ENCODE peak calls at places on chromosomes 7 and 10, in four cellular contexts. D is AG09309, G is fibroblast of lung, H is sigmoid colon. O is an unnamed sample.

GRCh38 chr10:73889014-73889413 is 14.7 kb upstream of the CAMK2G start:
- DNase-seq in D (peak), G (peak), H (peak), O (peak)

GRCh38 chr10:78457804-78458483 is 424.3 kb downstream of the RPS24 start:
- DNase-seq in D (peak), G (peak), H (peak), O (no peak)

GRCh38 chr7:78178319-78178718 is 379.7 kb downstream of the PHTF2 start:
- DNase-seq in D (peak), G (peak), H (no peak), O (peak)

GRCh38 chr7:103687272-103687671 is 241.3 kb upstream of the SLC26A5 start:
- DNase-seq in D (no peak), G (no peak), H (no peak), O (no peak)

GRCh38 chr10:131570716-131571307 is 259.3 kb upstream of the TCERG1L start:
- DNase-seq in D (no peak), G (no peak), H (no peak), O (no peak)

GRCh38 chr7:103811997-103812396 is 177.5 kb downstream of the RELN start:
- DNase-seq in D (no peak), G (no peak), H (no peak), O (no peak)

GRCh38 chr7:332646-333398 is 42.9 kb downstream of the FOXL3 start:
- DNase-seq in D (no peak), G (peak), H (peak), O (peak)

GRCh38 chr10:119539359-119539651 is 3.2 kb downstream of the RGS10 start:
- DNase-seq in D (no peak), G (no peak), H (peak), O (no peak)

GRCh38 chr7:4820968-4821471 is 40.8 kb downstream of the PAPOLB start:
- DNase-seq in D (no peak), G (no peak), H (peak), O (no peak)

GRCh38 chr10:73975388-73975787 is 22.5 kb upstream of the VCL start:
- DNase-seq in D (no peak), G (no peak), H (no peak), O (no peak)

GRCh38 chr10:47088656-47089354 is 177.6 kb downstream of the PTPN20 start:
- DNase-seq in D (no peak), G (no peak), H (no peak), O (no peak)

GRCh38 chr7:158114056-158114850 is 473.4 kb downstream of the PTPRN2 start:
- DNase-seq in D (no peak), G (no peak), H (no peak), O (no peak)

GRCh38 chr10:5961405-5962100 is 15.8 kb downstream of the IL15RA start:
- DNase-seq in D (no peak), G (no peak), H (peak), O (no peak)

GRCh38 chr10:878895-879294 is 52.6 kb downstream of the LARP4B start:
- DNase-seq in D (no peak), G (peak), H (no peak), O (no peak)

GRCh38 chr10:72126184-72126871 is 38.0 kb upstream of the SPOCK2 start:
- DNase-seq in D (no peak), G (peak), H (no peak), O (peak)

GRCh38 chr10:57925045-57925444 is 342.6 kb downstream of the IPMK start:
- DNase-seq in D (no peak), G (no peak), H (no peak), O (no peak)

GRCh38 chr10:11153766-11154165 is 136.1 kb downstream of the CELF2 start:
- DNase-seq in D (no peak), G (no peak), H (no peak), O (no peak)

GRCh38 chr7:786472-787255 is 45.6 kb upstream of the SUN1 start:
- DNase-seq in D (no peak), G (peak), H (peak), O (peak)

GRCh38 chr10:90865400-90865799 is 6.4 kb upstream of the RPP30 start:
- DNase-seq in D (no peak), G (peak), H (no peak), O (peak)
- TF ChIP-seq CTCF in D (peak), G (peak), H (no peak), O (peak)

GRCh38 chr7:35599642-35600041 is 95.3 kb downstream of the HERPUD2 start:
- DNase-seq in D (no peak), G (no peak), H (no peak), O (no peak)

GRCh38 chr7:35588647-35589046 is 106.3 kb downstream of the HERPUD2 start:
- DNase-seq in D (no peak), G (no peak), H (no peak), O (no peak)

GRCh38 chr7:35596061-35596460 is 98.9 kb downstream of the HERPUD2 start:
- DNase-seq in D (no peak), G (peak), H (no peak), O (peak)

GRCh38 chr7:35599061-35599460 is 95.9 kb downstream of the HERPUD2 start:
- DNase-seq in D (no peak), G (no peak), H (no peak), O (no peak)

DNA sequence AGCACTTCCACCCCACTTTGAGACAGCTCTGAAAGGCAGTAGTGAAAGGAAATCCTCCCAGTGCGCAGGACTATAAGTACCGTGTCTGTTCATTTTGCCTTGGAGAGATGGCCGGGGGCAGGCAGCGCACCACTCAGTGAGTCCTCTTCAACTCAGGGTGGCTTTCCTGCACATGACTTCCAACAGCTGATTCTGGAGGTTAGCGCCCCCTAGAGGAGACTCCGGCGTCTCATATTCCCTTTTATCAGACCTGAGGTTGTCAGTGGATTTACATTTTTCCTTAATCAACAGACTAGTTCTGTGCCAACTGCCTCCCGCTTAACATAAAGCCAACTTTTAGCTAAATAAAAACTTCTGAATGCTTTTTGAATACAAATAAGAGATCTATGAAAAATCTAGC is 101.0 kb downstream of the HERPUD2 start:
- DNase-seq in D (no peak), G (no peak), H (no peak), O (peak)
- TF ChIP-seq CTCF in D (peak), G (peak), H (no peak), O (peak)

GRCh38 chr10:88991900-88992237 is 1.3 kb downstream of the FAS start:
- DNase-seq in D (no peak), G (no peak), H (no peak), O (no peak)

GRCh38 chr10:88991161-88991899 is 732 bp downstream of the FAS start:
- DNase-seq in D (no peak), G (peak), H (peak), O (peak)

GRCh38 chr10:88989824-88990527 is 622 bp upstream of the FAS start:
- DNase-seq in D (peak), G (peak), H (peak), O (peak)

GRCh38 chr10:88989423-88989822 is 1.2 kb upstream of the FAS start:
- DNase-seq in D (no peak), G (no peak), H (no peak), O (no peak)

DNA sequence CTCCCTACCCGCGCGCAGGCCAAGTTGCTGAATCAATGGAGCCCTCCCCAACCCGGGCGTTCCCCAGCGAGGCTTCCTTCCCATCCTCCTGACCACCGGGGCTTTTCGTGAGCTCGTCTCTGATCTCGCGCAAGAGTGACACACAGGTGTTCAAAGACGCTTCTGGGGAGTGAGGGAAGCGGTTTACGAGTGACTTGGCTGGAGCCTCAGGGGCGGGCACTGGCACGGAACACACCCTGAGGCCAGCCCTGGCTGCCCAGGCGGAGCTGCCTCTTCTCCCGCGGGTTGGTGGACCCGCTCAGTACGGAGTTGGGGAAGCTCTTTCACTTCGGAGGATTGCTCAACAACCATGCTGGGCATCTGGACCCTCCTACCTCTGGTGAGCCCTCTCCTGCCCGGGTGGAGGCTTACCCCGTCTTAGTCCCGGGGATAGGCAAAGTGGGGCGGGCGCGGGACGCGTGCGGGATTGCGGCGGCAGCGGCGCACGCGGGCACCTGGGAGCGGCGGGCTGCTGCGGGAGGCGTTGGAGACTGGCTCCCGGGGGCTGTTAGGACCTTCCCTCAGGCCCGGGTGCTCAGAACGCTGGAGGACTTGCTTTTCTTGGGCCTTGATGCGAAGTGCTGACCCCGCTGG is at the start of gene FAS:
- DNase-seq in D (no peak), G (peak), H (peak), O (peak)
- TF ChIP-seq CTCF in D (no peak), G (no peak), H (no peak), O (no peak)

GRCh38 chr10:9294132-9294663 is 1239.7 kb downstream of the GATA3 start:
- DNase-seq in D (no peak), G (no peak), H (no peak), O (no peak)
- TF ChIP-seq CTCF in D (no peak), G (no peak), H (no peak), O (no peak)

GRCh38 chr7:137169282-137169698 is 174.2 kb downstream of the PTN start:
- DNase-seq in D (peak), G (peak), H (peak), O (peak)
- TF ChIP-seq CTCF in D (peak), G (peak), H (peak), O (peak)

DNA sequence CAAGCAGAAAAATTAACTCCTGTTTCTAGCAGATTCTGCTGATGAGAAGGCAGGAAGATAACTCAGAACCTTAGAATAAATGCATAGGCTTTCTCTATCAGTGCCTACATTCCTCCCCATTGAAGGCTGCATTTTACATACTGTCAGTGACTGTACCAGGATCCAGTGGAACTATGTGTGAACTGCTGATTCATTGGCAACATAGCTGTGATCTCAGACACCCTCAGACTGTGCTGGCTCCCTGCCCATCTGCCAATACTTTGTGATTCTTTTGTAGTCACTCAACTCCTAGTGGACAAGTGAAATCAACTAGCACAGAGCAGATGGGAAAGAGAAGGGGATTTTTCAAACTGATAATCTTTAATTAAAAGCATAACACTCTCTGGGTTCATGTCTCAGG is 375.8 kb downstream of the MDFIC start:
- DNase-seq in D (no peak), G (peak), H (no peak), O (peak)
- TF ChIP-seq CTCF in D (no peak), G (no peak), H (no peak), O (no peak)

GRCh38 chr10:61792921-61793320 is 108.6 kb upstream of the ARID5B start:
- DNase-seq in D (no peak), G (no peak), H (no peak), O (no peak)

GRCh38 chr10:61795147-61795546 is 106.4 kb upstream of the ARID5B start:
- DNase-seq in D (no peak), G (no peak), H (no peak), O (no peak)

GRCh38 chr10:61793760-61794713 is 107.5 kb upstream of the ARID5B start:
- DNase-seq in D (no peak), G (peak), H (no peak), O (no peak)

GRCh38 chr10:61796785-61797184 is 104.7 kb upstream of the ARID5B start:
- DNase-seq in D (no peak), G (no peak), H (no peak), O (no peak)

DNA sequence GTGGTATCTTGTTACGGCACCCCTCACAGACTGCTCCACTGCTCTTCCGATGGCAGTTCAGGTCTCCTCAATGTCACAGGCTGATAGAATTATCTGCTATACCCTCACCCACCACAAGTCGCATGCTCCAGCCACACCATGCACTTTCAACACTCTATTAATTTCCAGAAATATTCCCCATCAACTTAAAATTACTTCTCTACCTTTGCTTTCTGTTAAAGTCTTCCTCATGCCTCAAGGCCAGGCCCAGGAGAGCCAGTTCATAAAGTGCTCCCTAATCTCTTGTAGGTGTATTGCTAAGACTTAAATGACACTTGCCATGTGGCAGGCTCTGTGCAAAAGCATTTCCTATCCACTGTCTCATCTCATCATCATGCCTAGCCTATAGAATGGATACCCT is 105.9 kb upstream of the ARID5B start:
- DNase-seq in D (no peak), G (no peak), H (no peak), O (peak)
- TF ChIP-seq CTCF in D (peak), G (peak), H (no peak), O (peak)

GRCh38 chr7:80642871-80643270 is 4.4 kb downstream of the CD36 start:
- DNase-seq in D (no peak), G (no peak), H (no peak), O (peak)
- TF ChIP-seq CTCF in D (no peak), G (no peak), H (no peak), O (no peak)

DNA sequence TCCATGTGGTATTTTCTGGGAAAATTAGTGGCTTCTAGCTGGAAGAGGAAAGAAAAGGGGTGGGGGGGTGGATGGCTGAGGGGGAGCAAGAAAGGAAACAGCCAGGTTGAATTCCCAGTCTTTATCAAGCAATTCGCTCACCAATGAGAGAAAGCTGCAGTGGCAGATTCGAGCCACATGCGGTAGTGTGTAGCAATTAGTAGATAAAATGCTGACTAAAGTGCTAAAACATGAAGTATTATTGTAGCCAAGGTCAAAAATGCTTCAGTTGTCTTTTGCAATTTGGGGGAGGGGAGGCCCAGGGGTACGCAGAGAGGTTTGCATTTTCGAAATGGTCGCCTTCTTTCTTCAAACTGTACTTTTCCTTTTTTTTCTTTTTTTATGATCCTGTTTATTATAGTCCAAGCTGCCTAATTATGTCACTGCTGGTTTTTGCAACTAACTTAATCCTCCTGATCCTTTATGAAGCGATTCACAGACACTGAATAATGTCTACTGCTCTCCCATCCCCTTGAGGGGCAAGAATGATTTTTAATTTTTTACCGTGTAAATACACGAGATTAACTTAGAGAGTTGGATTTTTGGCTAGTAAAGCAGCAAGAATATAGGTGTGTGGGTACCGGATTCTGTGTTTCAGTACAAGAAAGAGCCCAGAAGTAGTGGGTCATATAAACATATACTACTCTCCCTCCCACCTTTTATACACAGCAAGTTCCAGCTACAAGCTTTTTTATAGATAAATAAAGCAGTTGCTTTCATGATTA is 3.6 kb upstream of the ARID5B start:
- DNase-seq in D (no peak), G (peak), H (peak), O (peak)
- TF ChIP-seq CTCF in D (peak), G (peak), H (peak), O (peak)